ENCODE peak calls at places on chromosomes 13 and 19, in eight cellular contexts. W is hepatocyte, S is K562, I is fibroblast of lung, B is PC-3, M is endothelial cell of umbilical vein, A is GM23338, V is A673. Z is an unnamed sample.

GRCh38 chr13:67742478-67742877 is 512.3 kb upstream of the PCDH9 start:
- DNase-seq in W (no peak), S (no peak), I (no peak), B (no peak), M (no peak), A (no peak), V (no peak), Z (no peak)

GRCh38 chr19:30362156-30362754 is 9.9 kb upstream of the ZNF536 start:
- DNase-seq in W (no peak), S (no peak), I (no peak), B (no peak), M (no peak), A (no peak), V (no peak), Z (no peak)

GRCh38 chr19:12873891-12874745 is 7.1 kb downstream of the DNASE2 start:
- DNase-seq in W (no peak), S (no peak), I (no peak), B (no peak), M (no peak), A (peak), V (no peak), Z (no peak)

GRCh38 chr13:93882086-93882651 is 597.3 kb downstream of the DCT start:
- DNase-seq in W (no peak), S (no peak), I (peak), B (peak), M (no peak), A (no peak), V (peak), Z (no peak)

GRCh38 chr19:10713317-10713716 is 4.6 kb upstream of the DNM2 start:
- DNase-seq in W (no peak), S (no peak), I (no peak), B (no peak), M (no peak), A (no peak), V (no peak), Z (no peak)

GRCh38 chr13:48505597-48506091 is 27.2 kb downstream of the RCBTB2 start:
- DNase-seq in W (no peak), S (no peak), I (peak), B (no peak), M (no peak), A (no peak), V (no peak), Z (no peak)

GRCh38 chr13:97495678-97496077 is 61.7 kb downstream of the RAP2A start:
- DNase-seq in W (no peak), S (no peak), I (no peak), B (peak), M (no peak), A (no peak), V (no peak), Z (no peak)

GRCh38 chr19:50492303-50493052 is 15.8 kb upstream of the GARIN5A start:
- DNase-seq in W (no peak), S (peak), I (no peak), B (peak), M (no peak), A (no peak), V (peak), Z (peak)

GRCh38 chr19:55283548-55284393 is at the start of gene BRSK1:
- DNase-seq in W (peak), S (peak), I (peak), B (peak), M (no peak), A (peak), V (peak), Z (peak)

GRCh38 chr13:102768914-102769313 is 4.7 kb downstream of the TEX30 start:
- DNase-seq in W (no peak), S (no peak), I (peak), B (no peak), M (no peak), A (no peak), V (no peak), Z (no peak)

GRCh38 chr13:85497652-85498051 is 301.6 kb downstream of the SLITRK6 start:
- DNase-seq in W (no peak), S (no peak), I (peak), B (peak), M (no peak), A (no peak), V (no peak), Z (no peak)

GRCh38 chr19:12606796-12607195 is 3.8 kb downstream of the ZNF490 start:
- DNase-seq in W (no peak), S (no peak), I (no peak), B (no peak), M (no peak), A (no peak), V (no peak), Z (no peak)

GRCh38 chr19:46599716-46600392 is 1.3 kb upstream of the CALM3 start:
- DNase-seq in W (no peak), S (no peak), I (no peak), B (no peak), M (no peak), A (peak), V (no peak), Z (no peak)

GRCh38 chr13:43363156-43363918 is 340.0 kb downstream of the DNAJC15 start:
- DNase-seq in W (no peak), S (no peak), I (peak), B (no peak), M (peak), A (no peak), V (peak), Z (no peak)

GRCh38 chr13:25288966-25289365 is 1.7 kb upstream of the MTMR6 start:
- DNase-seq in W (no peak), S (no peak), I (no peak), B (no peak), M (no peak), A (no peak), V (peak), Z (no peak)

GRCh38 chr13:42001580-42001979 is 40.7 kb upstream of the VWA8 start:
- DNase-seq in W (peak), S (no peak), I (peak), B (peak), M (no peak), A (peak), V (no peak), Z (peak)

GRCh38 chr19:10701955-10702307 is 692 bp downstream of the QTRT1 start:
- DNase-seq in W (peak), S (peak), I (no peak), B (peak), M (peak), A (peak), V (peak), Z (peak)

GRCh38 chr19:32519023-32519422 is 62.0 kb upstream of the PDCD5 start:
- DNase-seq in W (no peak), S (no peak), I (no peak), B (no peak), M (no peak), A (no peak), V (peak), Z (no peak)

GRCh38 chr19:6086081-6086858 is 24.0 kb downstream of the RFX2 start:
- DNase-seq in W (no peak), S (no peak), I (peak), B (peak), M (peak), A (no peak), V (no peak), Z (no peak)

GRCh38 chr19:16012552-16012951 is 63.7 kb upstream of the TPM4 start:
- DNase-seq in W (no peak), S (no peak), I (no peak), B (no peak), M (no peak), A (no peak), V (no peak), Z (no peak)

GRCh38 chr19:47229674-47230121 is 1.3 kb downstream of the BBC3 start:
- DNase-seq in W (peak), S (no peak), I (peak), B (peak), M (peak), A (no peak), V (no peak), Z (no peak)

GRCh38 chr13:79349011-79349410 is 57.0 kb downstream of the RBM26 start:
- DNase-seq in W (no peak), S (no peak), I (peak), B (no peak), M (no peak), A (no peak), V (no peak), Z (no peak)

GRCh38 chr13:23488442-23488841 is 54.9 kb upstream of the SACS start:
- DNase-seq in W (no peak), S (no peak), I (peak), B (peak), M (peak), A (no peak), V (no peak), Z (no peak)

GRCh38 chr13:41809962-41810361 is 150.9 kb downstream of the VWA8 start:
- DNase-seq in W (no peak), S (no peak), I (no peak), B (no peak), M (no peak), A (no peak), V (no peak), Z (no peak)

DNA sequence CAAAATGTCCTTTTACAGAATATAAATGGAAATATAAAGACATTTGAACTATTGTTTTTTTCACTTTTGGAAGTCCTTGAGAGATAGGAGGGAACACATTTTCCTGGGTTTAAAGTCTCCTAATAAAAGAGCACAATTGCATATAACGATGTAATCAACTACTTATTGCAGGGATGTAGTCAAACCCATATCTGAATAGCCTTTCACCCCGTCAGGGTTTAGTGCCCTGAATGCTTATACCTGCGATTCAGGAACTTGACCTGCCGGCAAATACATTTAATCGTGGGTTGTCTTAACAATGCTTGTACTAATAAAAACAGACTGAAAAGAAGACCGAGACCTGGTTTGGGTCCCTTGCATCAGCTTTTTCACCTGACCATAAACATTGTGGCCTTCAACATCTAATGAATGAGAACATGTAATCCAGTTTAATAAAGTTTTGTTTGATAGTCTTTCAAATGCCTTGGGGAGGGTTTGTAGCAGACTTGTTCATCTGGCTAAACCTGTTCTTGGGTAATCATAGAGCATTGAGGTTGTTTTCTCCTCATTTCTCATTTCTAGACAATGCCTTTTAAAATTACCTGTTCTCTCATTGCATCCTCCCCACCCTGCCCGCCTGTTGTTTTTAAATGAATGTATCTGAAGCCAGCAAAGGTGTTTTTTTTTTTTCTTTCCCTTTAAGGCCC is 7.0 kb downstream of the KLF5 start:
- DNase-seq in W (peak), S (no peak), I (no peak), B (peak), M (no peak), A (peak), V (no peak), Z (no peak)
- H3K4me3 ChIP-seq in W (peak), S (no peak), I (no peak), B (peak), M (no peak), A (no peak), V (no peak), Z (no peak)

DNA sequence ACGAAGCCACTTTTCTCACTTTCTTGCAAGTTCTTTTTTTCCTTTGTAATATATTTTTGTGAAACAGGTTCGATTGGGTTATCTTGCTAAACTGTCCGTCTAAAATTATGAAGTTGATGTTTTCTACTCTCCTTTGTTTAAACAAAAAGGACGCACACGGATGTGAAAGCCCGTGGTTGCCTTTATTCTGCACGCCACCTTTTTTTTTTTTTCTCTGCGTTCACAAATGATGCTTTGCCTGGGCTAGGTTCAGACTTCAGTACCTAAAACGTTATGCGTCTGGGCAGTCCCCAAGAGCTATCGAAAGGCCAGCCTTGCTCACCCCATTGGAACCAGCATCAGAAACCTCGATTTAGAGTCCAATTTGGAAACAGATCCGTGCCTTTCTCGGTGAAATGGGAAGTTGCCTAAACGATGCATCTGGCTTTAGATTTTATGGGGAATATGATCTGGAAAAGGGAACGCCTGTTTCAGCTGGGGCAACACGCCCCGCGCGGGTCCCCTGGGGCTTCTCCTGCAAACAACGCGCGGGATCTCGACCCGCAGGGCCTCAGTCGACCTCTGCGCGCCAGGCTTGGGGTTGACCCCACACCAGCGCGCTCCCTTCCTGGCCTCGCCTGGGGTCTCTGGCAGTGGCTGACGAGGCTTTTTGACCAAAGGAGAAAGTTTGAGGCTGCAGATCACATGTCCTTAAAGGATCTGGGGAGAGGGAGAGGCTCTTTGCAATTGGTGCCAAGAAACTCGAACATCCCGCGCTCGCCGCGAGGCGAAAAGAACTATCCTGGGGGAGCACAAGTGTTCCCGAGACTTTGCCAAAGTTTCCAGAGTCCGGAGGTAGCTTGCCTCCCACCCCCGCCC is 114.0 kb downstream of the KCNRG start:
- DNase-seq in W (no peak), S (no peak), I (no peak), B (no peak), M (no peak), A (peak), V (no peak), Z (peak)
- TF ChIP-seq EZH2 in W (no peak), S (no peak), I (no peak), B (no peak), M (no peak), A (peak), V (no peak), Z (peak)

DNA sequence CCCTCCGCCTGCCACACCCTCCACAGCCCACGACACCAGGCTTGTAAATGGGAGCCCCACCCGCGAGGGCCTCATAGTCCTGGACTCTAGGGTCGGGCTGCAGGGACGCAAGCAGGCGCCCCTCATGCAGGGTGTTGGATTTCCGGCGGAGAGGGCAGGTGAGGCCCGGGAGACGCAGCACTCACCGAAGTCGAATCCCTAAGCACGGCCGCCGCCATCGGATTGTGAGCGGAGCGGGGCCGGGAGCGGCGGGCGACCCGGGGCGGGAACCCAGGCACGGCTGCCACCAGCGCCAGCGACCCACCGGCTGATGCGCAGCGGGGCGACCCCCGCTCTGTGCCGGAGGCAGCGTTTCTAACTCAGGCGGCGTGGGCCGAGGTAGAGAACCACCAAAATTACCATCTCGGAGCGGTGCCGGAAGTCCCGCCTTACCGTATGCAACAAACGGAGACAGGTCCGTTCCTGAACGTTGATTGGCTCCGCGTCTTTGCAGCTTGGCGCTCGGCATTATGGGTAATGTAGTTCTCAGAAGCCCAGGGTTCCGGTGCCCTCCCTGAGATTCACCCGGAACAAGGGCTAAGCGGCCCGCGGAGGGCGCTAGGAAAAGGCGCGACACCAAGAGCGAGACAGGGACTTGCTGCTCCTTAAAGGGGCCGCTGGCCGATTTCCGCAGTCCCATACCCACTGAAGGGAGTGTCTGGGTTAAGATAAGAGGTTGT is at the start of gene ZNF416:
- DNase-seq in W (peak), S (peak), I (peak), B (peak), M (peak), A (peak), V (peak), Z (peak)
- TF ChIP-seq CTCF in W (peak), S (peak), I (peak), B (peak), M (no peak), A (peak), V (peak), Z (peak)

GRCh38 chr13:30667014-30667413 is 49.3 kb downstream of the USPL1 start:
- DNase-seq in W (no peak), S (no peak), I (no peak), B (no peak), M (no peak), A (no peak), V (no peak), Z (no peak)
- H3K4me3 ChIP-seq in W (no peak), S (no peak), I (no peak), B (no peak), M (no peak), A (no peak), V (no peak), Z (no peak)

GRCh38 chr13:99892189-99892588 is 79.4 kb downstream of the ZIC5 start:
- DNase-seq in W (no peak), S (no peak), I (no peak), B (no peak), M (no peak), A (peak), V (no peak), Z (peak)

GRCh38 chr13:99894835-99895427 is 76.6 kb downstream of the ZIC5 start:
- DNase-seq in W (no peak), S (no peak), I (peak), B (no peak), M (peak), A (peak), V (no peak), Z (peak)

GRCh38 chr13:99892866-99893504 is 78.6 kb downstream of the ZIC5 start:
- DNase-seq in W (no peak), S (no peak), I (no peak), B (no peak), M (no peak), A (no peak), V (no peak), Z (peak)

GRCh38 chr13:99894105-99894504 is 77.5 kb downstream of the ZIC5 start:
- DNase-seq in W (no peak), S (no peak), I (no peak), B (no peak), M (no peak), A (no peak), V (no peak), Z (no peak)

GRCh38 chr13:99893567-99893966 is 78.0 kb downstream of the ZIC5 start:
- DNase-seq in W (no peak), S (no peak), I (no peak), B (no peak), M (no peak), A (no peak), V (no peak), Z (no peak)
- TF ChIP-seq EZH2 in W (no peak), S (no peak), I (no peak), B (no peak), M (no peak), A (no peak), V (no peak), Z (no peak)

DNA sequence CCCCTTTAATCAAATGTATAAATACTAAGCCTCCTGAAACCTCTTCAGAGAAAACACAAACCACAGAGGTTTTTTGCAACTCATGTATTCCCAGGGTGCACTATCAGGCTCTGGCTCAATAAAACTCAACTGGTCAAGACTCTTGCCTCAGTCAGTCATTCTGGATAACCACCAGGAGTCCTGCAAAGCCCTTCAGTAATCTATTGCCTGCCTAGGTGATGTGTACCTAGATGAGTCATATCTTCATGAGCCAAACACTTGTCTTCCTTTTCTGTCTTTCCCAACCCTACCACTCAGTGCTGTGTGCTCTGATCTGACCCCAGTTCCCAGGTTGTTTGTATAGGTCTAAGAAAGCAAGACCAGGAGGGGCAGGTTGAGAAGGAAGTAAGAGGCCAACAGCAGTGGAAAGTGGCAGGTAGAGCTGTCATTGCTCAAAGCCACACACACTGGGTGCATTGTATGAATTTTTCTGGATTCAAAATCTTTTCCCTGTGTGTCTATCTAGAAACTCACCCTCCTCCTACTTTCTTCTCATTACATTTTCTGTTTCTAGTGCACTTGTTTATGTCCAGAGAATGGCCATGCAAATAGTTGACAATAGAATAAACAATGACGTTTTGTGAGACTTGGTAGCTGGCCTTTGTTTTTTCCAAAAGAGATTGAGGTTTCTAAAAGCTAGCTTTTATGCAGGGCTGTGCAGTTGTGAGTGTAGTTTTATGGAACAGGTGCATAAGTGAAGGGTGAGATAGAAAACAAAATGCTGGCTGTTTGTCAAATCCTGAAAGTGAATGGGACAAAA is 48.1 kb downstream of the PSG1 start:
- DNase-seq in W (no peak), S (no peak), I (no peak), B (peak), M (no peak), A (no peak), V (no peak), Z (no peak)
- TF ChIP-seq CTCF in W (no peak), S (no peak), I (no peak), B (no peak), M (no peak), A (no peak), V (no peak), Z (no peak)

GRCh38 chr19:18010149-18010548 is 2.2 kb downstream of the ARRDC2 start:
- DNase-seq in W (no peak), S (no peak), I (no peak), B (no peak), M (no peak), A (no peak), V (no peak), Z (no peak)
- H3K4me3 ChIP-seq in W (no peak), S (no peak), I (no peak), B (no peak), M (no peak), A (no peak), V (no peak), Z (no peak)

GRCh38 chr13:99993660-99994455 is 12.3 kb downstream of the ZIC2 start:
- DNase-seq in W (no peak), S (no peak), I (no peak), B (no peak), M (no peak), A (peak), V (peak), Z (peak)
- TF ChIP-seq EZH2 in W (no peak), S (no peak), I (peak), B (no peak), M (no peak), A (peak), V (no peak), Z (peak)

Z was measured in neural progenitor cell.